ENCODE peak calls at places on chromosome 17, in eight cellular contexts. One of them, this sample, is unnamed.

GRCh38 chr17:57880086-57880456 is 30.2 kb upstream of the MRPS23 start:
- DNase-seq in NCI-H510A treated with DMSO at 0.1 percent for 48 hours: no peak
- DNase-seq in mesenchymal stem cell: no peak
- DNase-seq in fibroblast of mammary gland: no peak
- DNase-seq in Caco-2: no peak
- DNase-seq in head of caudate nucleus: peak; percentile 62
- DNase-seq in GM13977: no peak
- DNase-seq in SW480: peak; percentile 89
- DNase-seq in this sample: no peak

GRCh38 chr17:2405247-2405926 is 4.5 kb upstream of the MNT start:
- DNase-seq in NCI-H510A treated with DMSO at 0.1 percent for 48 hours: no peak
- DNase-seq in mesenchymal stem cell: peak; percentile 95
- DNase-seq in fibroblast of mammary gland: peak; percentile 97
- DNase-seq in Caco-2: no peak
- DNase-seq in head of caudate nucleus: no peak
- DNase-seq in GM13977: no peak
- DNase-seq in SW480: no peak
- DNase-seq in this sample: no peak

GRCh38 chr17:68399638-68400403 is 57.5 kb downstream of the WIPI1 start:
- DNase-seq in NCI-H510A treated with DMSO at 0.1 percent for 48 hours: no peak
- DNase-seq in mesenchymal stem cell: peak; percentile 96
- DNase-seq in fibroblast of mammary gland: peak; percentile 88
- DNase-seq in Caco-2: no peak
- DNase-seq in head of caudate nucleus: no peak
- DNase-seq in GM13977: no peak
- DNase-seq in SW480: peak; percentile 82
- DNase-seq in this sample: no peak

GRCh38 chr17:32927724-32928526 is at the start of gene TMEM98:
- DNase-seq in NCI-H510A treated with DMSO at 0.1 percent for 48 hours: no peak
- DNase-seq in mesenchymal stem cell: peak; percentile 29
- DNase-seq in fibroblast of mammary gland: no peak
- DNase-seq in Caco-2: no peak
- DNase-seq in head of caudate nucleus: peak; percentile 81
- DNase-seq in GM13977: peak; percentile 51
- DNase-seq in SW480: peak; percentile 29
- DNase-seq in this sample: peak; percentile 50

GRCh38 chr17:72886622-72887021 is 205.9 kb downstream of the SLC39A11 start:
- DNase-seq in NCI-H510A treated with DMSO at 0.1 percent for 48 hours: no peak
- DNase-seq in mesenchymal stem cell: no peak
- DNase-seq in fibroblast of mammary gland: no peak
- DNase-seq in Caco-2: no peak
- DNase-seq in head of caudate nucleus: no peak
- DNase-seq in GM13977: no peak
- DNase-seq in SW480: no peak
- DNase-seq in this sample: no peak

GRCh38 chr17:67279115-67279514 is 34.1 kb upstream of the HELZ start:
- DNase-seq in NCI-H510A treated with DMSO at 0.1 percent for 48 hours: no peak
- DNase-seq in mesenchymal stem cell: no peak
- DNase-seq in fibroblast of mammary gland: no peak
- DNase-seq in Caco-2: no peak
- DNase-seq in head of caudate nucleus: no peak
- DNase-seq in GM13977: no peak
- DNase-seq in SW480: no peak
- DNase-seq in this sample: no peak

GRCh38 chr17:56629450-56630187 is 36.1 kb downstream of the NOG start:
- DNase-seq in NCI-H510A treated with DMSO at 0.1 percent for 48 hours: no peak
- DNase-seq in mesenchymal stem cell: peak; percentile 55
- DNase-seq in fibroblast of mammary gland: peak; percentile 18
- DNase-seq in Caco-2: peak; percentile 49
- DNase-seq in head of caudate nucleus: no peak
- DNase-seq in GM13977: no peak
- DNase-seq in SW480: peak; percentile 32
- DNase-seq in this sample: peak; percentile 44

GRCh38 chr17:44115585-44116415 is 7.6 kb downstream of the HDAC5 start:
- DNase-seq in NCI-H510A treated with DMSO at 0.1 percent for 48 hours: no peak
- DNase-seq in mesenchymal stem cell: peak; percentile 71
- DNase-seq in fibroblast of mammary gland: peak; percentile 48
- DNase-seq in Caco-2: no peak
- DNase-seq in head of caudate nucleus: peak; percentile 51
- DNase-seq in GM13977: no peak
- DNase-seq in SW480: no peak
- DNase-seq in this sample: peak; percentile 69

GRCh38 chr17:42883802-42884553 is 16.6 kb upstream of the G6PC1 start:
- DNase-seq in NCI-H510A treated with DMSO at 0.1 percent for 48 hours: no peak
- DNase-seq in mesenchymal stem cell: no peak
- DNase-seq in fibroblast of mammary gland: no peak
- DNase-seq in Caco-2: no peak
- DNase-seq in head of caudate nucleus: no peak
- DNase-seq in GM13977: no peak
- DNase-seq in SW480: no peak
- DNase-seq in this sample: no peak

GRCh38 chr17:147796-148740 is 10.7 kb downstream of the SCGB1C2 start:
- DNase-seq in NCI-H510A treated with DMSO at 0.1 percent for 48 hours: no peak
- DNase-seq in mesenchymal stem cell: no peak
- DNase-seq in fibroblast of mammary gland: no peak
- DNase-seq in Caco-2: peak; percentile 25
- DNase-seq in head of caudate nucleus: no peak
- DNase-seq in GM13977: no peak
- DNase-seq in SW480: no peak
- DNase-seq in this sample: no peak

GRCh38 chr17:49798182-49798581 is 9.7 kb downstream of the KAT7 start:
- DNase-seq in NCI-H510A treated with DMSO at 0.1 percent for 48 hours: no peak
- DNase-seq in mesenchymal stem cell: no peak
- DNase-seq in fibroblast of mammary gland: peak; percentile 76
- DNase-seq in Caco-2: no peak
- DNase-seq in head of caudate nucleus: peak; percentile 38
- DNase-seq in GM13977: no peak
- DNase-seq in SW480: no peak
- DNase-seq in this sample: no peak

GRCh38 chr17:12492450-12492849 is 173.2 kb upstream of the MYOCD start:
- DNase-seq in NCI-H510A treated with DMSO at 0.1 percent for 48 hours: no peak
- DNase-seq in mesenchymal stem cell: no peak
- DNase-seq in fibroblast of mammary gland: peak; percentile 45
- DNase-seq in Caco-2: no peak
- DNase-seq in head of caudate nucleus: no peak
- DNase-seq in GM13977: no peak
- DNase-seq in SW480: no peak
- DNase-seq in this sample: no peak

This sample was measured in HuH-7.